ENCODE peak calls at places on chromosome 7, in five cellular contexts. Q, Y, D, M and U are unnamed samples.

GRCh38 chr7:72476608-72477305 is 64.6 kb upstream of the CALN1 start:
- DNase-seq in Q (no peak), Y (no peak), D (no peak), M (no peak), U (no peak)

GRCh38 chr7:141014091-141014490 is 661 bp downstream of the MRPS33 start:
- DNase-seq in Q (no peak), Y (peak), D (no peak), M (no peak), U (no peak)

GRCh38 chr7:129779602-129780256 is 168.2 kb downstream of the NRF1 start:
- DNase-seq in Q (no peak), Y (no peak), D (no peak), M (peak), U (peak)

GRCh38 chr7:99997545-99998137 is 17.8 kb upstream of the ZKSCAN1 start:
- DNase-seq in Q (peak), Y (peak), D (peak), M (peak), U (no peak)

GRCh38 chr7:132347129-132347528 is 229.1 kb downstream of the PLXNA4 start:
- DNase-seq in Q (no peak), Y (no peak), D (no peak), M (no peak), U (no peak)

GRCh38 chr7:87359366-87359765 is 13.9 kb downstream of the CROT start:
- DNase-seq in Q (peak), Y (no peak), D (no peak), M (no peak), U (peak)

GRCh38 chr7:90595801-90596683 is at the start of gene CDK14:
- DNase-seq in Q (peak), Y (peak), D (no peak), M (peak), U (no peak)

GRCh38 chr7:29955799-29956476 is 33.7 kb downstream of the SCRN1 start:
- DNase-seq in Q (no peak), Y (peak), D (no peak), M (peak), U (no peak)

GRCh38 chr7:9307131-9307530 is 873.7 kb downstream of the NXPH1 start:
- DNase-seq in Q (no peak), Y (no peak), D (no peak), M (no peak), U (no peak)

GRCh38 chr7:85135931-85136330 is 50.9 kb downstream of the SEMA3D start:
- DNase-seq in Q (peak), Y (peak), D (no peak), M (no peak), U (no peak)

GRCh38 chr7:45898241-45898640 is 10.0 kb downstream of the IGFBP1 start:
- DNase-seq in Q (no peak), Y (no peak), D (no peak), M (no peak), U (no peak)

GRCh38 chr7:43869018-43869897 is at the start of gene MRPS24:
- DNase-seq in Q (peak), Y (peak), D (peak), M (peak), U (peak)

GRCh38 chr7:35802102-35802466 is 1.2 kb downstream of the SEPTIN7 start:
- DNase-seq in Q (no peak), Y (no peak), D (no peak), M (no peak), U (no peak)

GRCh38 chr7:127848241-127848640 is 183.0 kb downstream of the LRRC4 start:
- DNase-seq in Q (no peak), Y (no peak), D (no peak), M (no peak), U (no peak)

GRCh38 chr7:106625678-106626301 is 35.2 kb downstream of the CCDC71L start:
- DNase-seq in Q (no peak), Y (peak), D (no peak), M (no peak), U (no peak)

GRCh38 chr7:55058314-55058713 is 39.5 kb downstream of the EGFR start:
- DNase-seq in Q (no peak), Y (no peak), D (no peak), M (no peak), U (no peak)

GRCh38 chr7:104855826-104856225 is 158.2 kb upstream of the KMT2E start:
- DNase-seq in Q (no peak), Y (no peak), D (no peak), M (no peak), U (no peak)

GRCh38 chr7:522938-523289 is 3.3 kb upstream of the PDGFA start:
- DNase-seq in Q (no peak), Y (no peak), D (no peak), M (no peak), U (no peak)

GRCh38 chr7:101691822-101692384 is 62.8 kb upstream of the MYL10 start:
- DNase-seq in Q (no peak), Y (no peak), D (no peak), M (no peak), U (no peak)

GRCh38 chr7:151368136-151368571 is 26.5 kb downstream of the NUB1 start:
- DNase-seq in Q (peak), Y (peak), D (peak), M (peak), U (peak)

GRCh38 chr7:126450269-126450671 is 802.5 kb downstream of the GRM8 start:
- DNase-seq in Q (no peak), Y (no peak), D (no peak), M (no peak), U (no peak)

GRCh38 chr7:75642810-75643486 is 95.8 kb downstream of the HIP1 start:
- DNase-seq in Q (peak), Y (peak), D (peak), M (peak), U (peak)

GRCh38 chr7:34191766-34192550 is 286.6 kb downstream of the BMPER start:
- DNase-seq in Q (no peak), Y (no peak), D (no peak), M (no peak), U (no peak)

GRCh38 chr7:25820432-25821040 is 331.5 kb upstream of the NFE2L3 start:
- DNase-seq in Q (peak), Y (peak), D (no peak), M (no peak), U (no peak)

GRCh38 chr7:129299889-129300288 is 75.1 kb downstream of the AHCYL2 start:
- DNase-seq in Q (no peak), Y (no peak), D (no peak), M (no peak), U (no peak)

GRCh38 chr7:10128748-10129147 is 844.9 kb upstream of the PHF14 start:
- DNase-seq in Q (no peak), Y (peak), D (no peak), M (no peak), U (no peak)

GRCh38 chr7:134468475-134468874 is 9.6 kb upstream of the AKR1B1 start:
- DNase-seq in Q (no peak), Y (no peak), D (no peak), M (no peak), U (no peak)

GRCh38 chr7:131035088-131035770 is 292.4 kb upstream of the MKLN1 start:
- DNase-seq in Q (no peak), Y (no peak), D (no peak), M (no peak), U (no peak)

GRCh38 chr7:138478499-138478908 is 18.4 kb downstream of the TRIM24 start:
- DNase-seq in Q (no peak), Y (no peak), D (no peak), M (no peak), U (no peak)

GRCh38 chr7:155279787-155280445 is 17.8 kb upstream of the INSIG1 start:
- DNase-seq in Q (no peak), Y (no peak), D (no peak), M (no peak), U (no peak)

GRCh38 chr7:100053201-100053600 is 3.6 kb downstream of the ZSCAN21 start:
- DNase-seq in Q (peak), Y (peak), D (peak), M (peak), U (peak)

GRCh38 chr7:6637544-6638229 is 569 bp downstream of the ZNF316 start:
- DNase-seq in Q (no peak), Y (peak), D (peak), M (peak), U (no peak)

GRCh38 chr7:87506243-87507180 is 31.0 kb upstream of the ABCB4 start:
- DNase-seq in Q (peak), Y (peak), D (no peak), M (no peak), U (no peak)

GRCh38 chr7:95828824-95829428 is 56.6 kb downstream of the DYNC1I1 start:
- DNase-seq in Q (no peak), Y (no peak), D (no peak), M (no peak), U (no peak)

GRCh38 chr7:66050337-66050957 is 25.2 kb upstream of the ASL start:
- DNase-seq in Q (no peak), Y (no peak), D (no peak), M (no peak), U (no peak)

GRCh38 chr7:72540106-72540611 is 128.0 kb upstream of the CALN1 start:
- DNase-seq in Q (no peak), Y (no peak), D (no peak), M (no peak), U (no peak)

GRCh38 chr7:113321201-113321600 is 202.8 kb upstream of the SMIM30 start:
- DNase-seq in Q (no peak), Y (no peak), D (no peak), M (no peak), U (no peak)

GRCh38 chr7:147510913-147511312 is 1079.7 kb upstream of the C7orf33 start:
- DNase-seq in Q (peak), Y (no peak), D (no peak), M (no peak), U (no peak)